ENCODE peak calls at places on chromosomes 13 and 19, in nine cellular contexts. One of them, this sample, is unnamed.

GRCh38 chr13:96898212-96898611 is 96.1 kb downstream of the OXGR1 start:
- DNase-seq in cardiac fibroblast: peak; percentile 92
- DNase-seq in right atrium auricular region: no peak
- DNase-seq in thoracic aorta: no peak
- DNase-seq in dorsolateral prefrontal cortex: no peak
- DNase-seq in tibial nerve: no peak
- DNase-seq in lower leg skin: no peak
- DNase-seq in AG04449: peak; percentile 26
- DNase-seq in choroid plexus epithelial cell: peak; percentile 11
- DNase-seq in this sample: peak; percentile 1

GRCh38 chr19:13761423-13761822 is 2.9 kb upstream of the MRI1 start:
- DNase-seq in cardiac fibroblast: no peak
- DNase-seq in right atrium auricular region: no peak
- DNase-seq in thoracic aorta: no peak
- DNase-seq in dorsolateral prefrontal cortex: no peak
- DNase-seq in tibial nerve: no peak
- DNase-seq in lower leg skin: no peak
- DNase-seq in AG04449: no peak
- DNase-seq in choroid plexus epithelial cell: no peak
- DNase-seq in this sample: no peak

GRCh38 chr13:111957913-111958450 is 109.0 kb upstream of the SOX1 start:
- DNase-seq in cardiac fibroblast: no peak
- DNase-seq in right atrium auricular region: no peak
- DNase-seq in thoracic aorta: no peak
- DNase-seq in dorsolateral prefrontal cortex: no peak
- DNase-seq in tibial nerve: no peak
- DNase-seq in lower leg skin: no peak
- DNase-seq in AG04449: no peak
- DNase-seq in choroid plexus epithelial cell: no peak
- DNase-seq in this sample: no peak

GRCh38 chr19:4911786-4912672 is 2.7 kb downstream of the UHRF1 start:
- DNase-seq in cardiac fibroblast: peak; percentile 100
- DNase-seq in right atrium auricular region: peak; percentile 80
- DNase-seq in thoracic aorta: peak; percentile 82
- DNase-seq in dorsolateral prefrontal cortex: peak; percentile 74
- DNase-seq in tibial nerve: peak; percentile 59
- DNase-seq in lower leg skin: peak; percentile 70
- DNase-seq in AG04449: peak; percentile 100
- DNase-seq in choroid plexus epithelial cell: peak; percentile 100
- DNase-seq in this sample: peak; percentile 98

GRCh38 chr19:27705896-27706295 is 1507.1 kb downstream of the UQCRFS1 start:
- DNase-seq in cardiac fibroblast: no peak
- DNase-seq in right atrium auricular region: no peak
- DNase-seq in thoracic aorta: no peak
- DNase-seq in dorsolateral prefrontal cortex: no peak
- DNase-seq in tibial nerve: no peak
- DNase-seq in lower leg skin: no peak
- DNase-seq in AG04449: no peak
- DNase-seq in choroid plexus epithelial cell: no peak
- DNase-seq in this sample: no peak

GRCh38 chr19:50325310-50326100 is 3.7 kb downstream of the KCNC3 start:
- DNase-seq in cardiac fibroblast: peak; percentile 46
- DNase-seq in right atrium auricular region: no peak
- DNase-seq in thoracic aorta: no peak
- DNase-seq in dorsolateral prefrontal cortex: peak; percentile 89
- DNase-seq in tibial nerve: no peak
- DNase-seq in lower leg skin: peak; percentile 20
- DNase-seq in AG04449: no peak
- DNase-seq in choroid plexus epithelial cell: peak; percentile 53
- DNase-seq in this sample: peak; percentile 47

GRCh38 chr19:34459614-34460013 is 21.9 kb upstream of the WTIP start:
- DNase-seq in cardiac fibroblast: no peak
- DNase-seq in right atrium auricular region: no peak
- DNase-seq in thoracic aorta: no peak
- DNase-seq in dorsolateral prefrontal cortex: no peak
- DNase-seq in tibial nerve: no peak
- DNase-seq in lower leg skin: no peak
- DNase-seq in AG04449: no peak
- DNase-seq in choroid plexus epithelial cell: no peak
- DNase-seq in this sample: no peak

GRCh38 chr13:28022848-28023518 is 34.5 kb upstream of the URAD start:
- DNase-seq in cardiac fibroblast: peak; percentile 17
- DNase-seq in right atrium auricular region: no peak
- DNase-seq in thoracic aorta: no peak
- DNase-seq in dorsolateral prefrontal cortex: no peak
- DNase-seq in tibial nerve: no peak
- DNase-seq in lower leg skin: no peak
- DNase-seq in AG04449: no peak
- DNase-seq in choroid plexus epithelial cell: peak; percentile 63
- DNase-seq in this sample: peak; percentile 16

GRCh38 chr13:39957868-39958676 is 302.6 kb downstream of the COG6 start:
- DNase-seq in cardiac fibroblast: no peak
- DNase-seq in right atrium auricular region: no peak
- DNase-seq in thoracic aorta: no peak
- DNase-seq in dorsolateral prefrontal cortex: no peak
- DNase-seq in tibial nerve: no peak
- DNase-seq in lower leg skin: no peak
- DNase-seq in AG04449: no peak
- DNase-seq in choroid plexus epithelial cell: no peak
- DNase-seq in this sample: no peak

GRCh38 chr19:14536926-14537692 is 7.7 kb downstream of the TECR start:
- DNase-seq in cardiac fibroblast: peak; percentile 59
- DNase-seq in right atrium auricular region: peak; percentile 76
- DNase-seq in thoracic aorta: no peak
- DNase-seq in dorsolateral prefrontal cortex: no peak
- DNase-seq in tibial nerve: no peak
- DNase-seq in lower leg skin: peak; percentile 71
- DNase-seq in AG04449: no peak
- DNase-seq in choroid plexus epithelial cell: peak; percentile 82
- DNase-seq in this sample: peak; percentile 89

GRCh38 chr13:49421391-49421790 is 22.5 kb downstream of the CAB39L start:
- DNase-seq in cardiac fibroblast: no peak
- DNase-seq in right atrium auricular region: no peak
- DNase-seq in thoracic aorta: no peak
- DNase-seq in dorsolateral prefrontal cortex: no peak
- DNase-seq in tibial nerve: no peak
- DNase-seq in lower leg skin: no peak
- DNase-seq in AG04449: no peak
- DNase-seq in choroid plexus epithelial cell: peak; percentile 28
- DNase-seq in this sample: peak; percentile 21

GRCh38 chr19:45499196-45500180 is 1.2 kb downstream of the PPM1N start:
- DNase-seq in cardiac fibroblast: peak; percentile 39
- DNase-seq in right atrium auricular region: no peak
- DNase-seq in thoracic aorta: no peak
- DNase-seq in dorsolateral prefrontal cortex: no peak
- DNase-seq in tibial nerve: no peak
- DNase-seq in lower leg skin: peak; percentile 55
- DNase-seq in AG04449: no peak
- DNase-seq in choroid plexus epithelial cell: peak; percentile 54
- DNase-seq in this sample: no peak

GRCh38 chr19:38264486-38265212 is at the start of gene SPINT2:
- DNase-seq in cardiac fibroblast: no peak
- DNase-seq in right atrium auricular region: no peak
- DNase-seq in thoracic aorta: no peak
- DNase-seq in dorsolateral prefrontal cortex: no peak
- DNase-seq in tibial nerve: no peak
- DNase-seq in lower leg skin: no peak
- DNase-seq in AG04449: no peak
- DNase-seq in choroid plexus epithelial cell: no peak
- DNase-seq in this sample: no peak

GRCh38 chr19:35360880-35361420 is 2.7 kb downstream of the FFAR3 start:
- DNase-seq in cardiac fibroblast: no peak
- DNase-seq in right atrium auricular region: no peak
- DNase-seq in thoracic aorta: no peak
- DNase-seq in dorsolateral prefrontal cortex: peak; percentile 21
- DNase-seq in tibial nerve: no peak
- DNase-seq in lower leg skin: no peak
- DNase-seq in AG04449: no peak
- DNase-seq in choroid plexus epithelial cell: no peak
- DNase-seq in this sample: no peak

GRCh38 chr13:52010890-52011689 is at the start of gene ATP7B:
- DNase-seq in cardiac fibroblast: no peak
- DNase-seq in right atrium auricular region: peak; percentile 60
- DNase-seq in thoracic aorta: no peak
- DNase-seq in dorsolateral prefrontal cortex: peak; percentile 53
- DNase-seq in tibial nerve: no peak
- DNase-seq in lower leg skin: no peak
- DNase-seq in AG04449: no peak
- DNase-seq in choroid plexus epithelial cell: no peak
- DNase-seq in this sample: no peak

GRCh38 chr19:3121821-3122511 is 13.9 kb upstream of the GNA15 start:
- DNase-seq in cardiac fibroblast: no peak
- DNase-seq in right atrium auricular region: no peak
- DNase-seq in thoracic aorta: no peak
- DNase-seq in dorsolateral prefrontal cortex: no peak
- DNase-seq in tibial nerve: no peak
- DNase-seq in lower leg skin: no peak
- DNase-seq in AG04449: no peak
- DNase-seq in choroid plexus epithelial cell: no peak
- DNase-seq in this sample: no peak

GRCh38 chr13:95123726-95124125 is 177.5 kb downstream of the ABCC4 start:
- DNase-seq in cardiac fibroblast: no peak
- DNase-seq in right atrium auricular region: no peak
- DNase-seq in thoracic aorta: no peak
- DNase-seq in dorsolateral prefrontal cortex: no peak
- DNase-seq in tibial nerve: no peak
- DNase-seq in lower leg skin: no peak
- DNase-seq in AG04449: no peak
- DNase-seq in choroid plexus epithelial cell: no peak
- DNase-seq in this sample: no peak

GRCh38 chr19:51830263-51830662 is 35.3 kb downstream of the FPR3 start:
- DNase-seq in cardiac fibroblast: peak; percentile 32
- DNase-seq in right atrium auricular region: no peak
- DNase-seq in thoracic aorta: no peak
- DNase-seq in dorsolateral prefrontal cortex: no peak
- DNase-seq in tibial nerve: no peak
- DNase-seq in lower leg skin: no peak
- DNase-seq in AG04449: no peak
- DNase-seq in choroid plexus epithelial cell: peak; percentile 34
- DNase-seq in this sample: peak; percentile 42
- TF ChIP-seq CTCF in cardiac fibroblast: peak; percentile 10
- TF ChIP-seq CTCF in right atrium auricular region: peak; percentile 38
- TF ChIP-seq CTCF in thoracic aorta: no peak
- TF ChIP-seq CTCF in dorsolateral prefrontal cortex: no peak
- TF ChIP-seq CTCF in tibial nerve: no peak
- TF ChIP-seq CTCF in lower leg skin: no peak
- TF ChIP-seq CTCF in AG04449: no peak
- TF ChIP-seq CTCF in choroid plexus epithelial cell: peak; percentile 14
- TF ChIP-seq CTCF in this sample: peak; percentile 27

DNA sequence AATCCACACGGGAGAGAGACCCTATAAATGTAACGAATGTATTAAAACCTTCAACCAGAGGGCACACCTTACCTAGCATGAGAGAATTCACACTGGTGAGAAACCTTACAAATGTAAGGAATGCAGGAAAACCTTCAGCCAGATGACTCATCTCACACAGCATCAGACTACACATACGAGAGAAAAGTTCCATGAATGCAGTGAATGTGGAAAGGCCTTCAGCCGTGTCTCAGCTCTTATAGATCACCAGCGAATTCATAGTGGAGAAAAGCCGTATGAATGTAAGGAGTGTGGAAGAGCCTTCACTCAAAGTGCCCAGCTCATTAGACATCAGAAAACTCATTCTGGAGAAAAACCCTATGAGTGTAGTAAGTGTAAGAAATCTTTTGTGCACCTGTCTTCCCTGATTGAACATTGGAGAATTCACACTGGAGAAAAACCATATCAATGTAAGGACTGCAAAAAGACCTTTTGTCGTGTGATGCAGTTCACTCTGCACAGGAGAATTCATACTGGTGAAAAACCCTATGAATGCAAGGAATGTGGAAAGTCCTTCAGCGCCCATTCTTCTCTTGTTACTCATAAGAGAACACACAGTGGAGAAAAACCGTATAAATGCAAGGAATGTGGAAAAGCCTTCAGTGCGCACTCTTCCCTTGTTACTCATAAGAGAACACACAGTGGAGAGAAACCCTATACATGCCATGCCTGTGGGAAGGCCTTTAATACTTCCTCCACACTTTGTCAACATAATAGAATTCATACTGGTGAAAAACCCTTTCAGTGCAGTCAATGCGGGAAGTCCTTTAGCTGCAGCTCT is 16.0 kb downstream of the ZNF582 start:
- DNase-seq in cardiac fibroblast: peak; percentile 32
- DNase-seq in right atrium auricular region: no peak
- DNase-seq in thoracic aorta: no peak
- DNase-seq in dorsolateral prefrontal cortex: no peak
- DNase-seq in tibial nerve: no peak
- DNase-seq in lower leg skin: no peak
- DNase-seq in AG04449: no peak
- DNase-seq in choroid plexus epithelial cell: no peak
- DNase-seq in this sample: no peak
- H3K4me3 ChIP-seq in cardiac fibroblast: no peak overlapping the region
- H3K4me3 ChIP-seq in right atrium auricular region: no peak overlapping the region
- H3K4me3 ChIP-seq in thoracic aorta: no peak overlapping the region
- H3K4me3 ChIP-seq in dorsolateral prefrontal cortex: no peak overlapping the region
- H3K4me3 ChIP-seq in tibial nerve: no peak overlapping the region
- H3K4me3 ChIP-seq in lower leg skin: no peak overlapping the region
- H3K4me3 ChIP-seq in AG04449: no peak overlapping the region
- H3K4me3 ChIP-seq in choroid plexus epithelial cell: no peak overlapping the region
- H3K4me3 ChIP-seq in this sample: no peak overlapping the region

GRCh38 chr19:49113762-49114629 is at the start of gene LIN7B:
- DNase-seq in cardiac fibroblast: peak; percentile 51
- DNase-seq in right atrium auricular region: no peak
- DNase-seq in thoracic aorta: no peak
- DNase-seq in dorsolateral prefrontal cortex: peak; percentile 85
- DNase-seq in tibial nerve: no peak
- DNase-seq in lower leg skin: no peak
- DNase-seq in AG04449: no peak
- DNase-seq in choroid plexus epithelial cell: peak; percentile 54
- DNase-seq in this sample: peak; percentile 63
- TF ChIP-seq CTCF in cardiac fibroblast: no peak
- TF ChIP-seq CTCF in right atrium auricular region: peak; percentile 60
- TF ChIP-seq CTCF in thoracic aorta: peak; percentile 41
- TF ChIP-seq CTCF in dorsolateral prefrontal cortex: peak; percentile 60
- TF ChIP-seq CTCF in tibial nerve: peak; percentile 80
- TF ChIP-seq CTCF in lower leg skin: no peak
- TF ChIP-seq CTCF in AG04449: peak; percentile 48
- TF ChIP-seq CTCF in choroid plexus epithelial cell: peak; percentile 3
- TF ChIP-seq CTCF in this sample: peak; percentile 3

DNA sequence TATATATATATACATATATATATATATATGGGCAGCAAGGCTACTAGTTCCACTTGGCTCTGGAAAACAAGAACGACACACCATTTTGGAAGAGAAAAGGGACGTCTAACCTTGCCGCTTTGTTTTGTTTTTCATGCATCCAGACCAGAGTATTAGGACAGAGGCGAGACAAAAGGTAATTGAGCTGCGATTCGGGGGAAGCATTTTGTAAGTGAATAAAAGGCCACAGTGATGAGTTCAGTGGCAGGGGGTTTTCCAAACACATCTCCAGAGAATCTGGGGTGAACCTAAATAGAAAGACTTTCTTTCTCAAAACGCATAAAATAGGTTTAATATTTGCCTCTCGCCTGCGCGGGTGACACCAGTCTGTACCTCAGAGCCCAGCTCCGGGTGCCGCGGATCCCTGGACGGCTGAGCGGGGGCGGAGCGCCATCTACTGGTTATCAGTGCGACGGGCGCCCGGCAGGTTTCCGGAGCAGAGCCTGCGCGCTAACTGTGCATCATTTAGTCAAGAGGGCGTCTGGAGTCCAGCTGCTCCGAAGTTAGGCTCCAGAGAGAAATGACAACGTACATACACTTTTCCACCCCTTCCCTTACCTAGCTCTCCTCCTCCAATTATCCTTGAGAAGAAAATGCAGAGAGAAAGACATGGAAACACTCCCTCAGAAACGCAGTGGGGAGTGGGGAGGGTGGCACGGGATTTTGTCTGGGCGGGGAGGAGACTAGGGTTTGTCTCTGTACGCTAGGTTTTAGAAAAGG is 262.3 kb downstream of the TBC1D4 start:
- DNase-seq in cardiac fibroblast: peak; percentile 81
- DNase-seq in right atrium auricular region: peak; percentile 77
- DNase-seq in thoracic aorta: peak; percentile 21
- DNase-seq in dorsolateral prefrontal cortex: peak; percentile 92
- DNase-seq in tibial nerve: peak; percentile 69
- DNase-seq in lower leg skin: peak; percentile 66
- DNase-seq in AG04449: no peak
- DNase-seq in choroid plexus epithelial cell: peak; percentile 85
- DNase-seq in this sample: peak; percentile 74
- H3K4me3 ChIP-seq in cardiac fibroblast: peak overlapping the region; percentile 38
- H3K4me3 ChIP-seq in right atrium auricular region: no peak overlapping the region
- H3K4me3 ChIP-seq in thoracic aorta: peak overlapping the region; percentile 10
- H3K4me3 ChIP-seq in dorsolateral prefrontal cortex: peak overlapping the region; percentile 44
- H3K4me3 ChIP-seq in tibial nerve: peak overlapping the region; percentile 23
- H3K4me3 ChIP-seq in lower leg skin: no peak overlapping the region
- H3K4me3 ChIP-seq in AG04449: peak overlapping the region; percentile 35
- H3K4me3 ChIP-seq in choroid plexus epithelial cell: peak overlapping the region; percentile 51
- H3K4me3 ChIP-seq in this sample: peak overlapping the region; percentile 49